ENCODE peak calls at places on chromosome X, in ten cellular contexts. One of them, this sample, is unnamed.

GRCh38 chrX:8808661-8809060 is 7.5 kb upstream of the FAM9A start:
- DNase-seq in SK-N-SH: no peak
- DNase-seq in fibroblast of pulmonary artery: no peak
- DNase-seq in activated naive CD4-positive, alpha-beta T cell treated with anti-CD3 and anti-CD28 coated beads for 36 hours: no peak
- DNase-seq in head of caudate nucleus: no peak
- DNase-seq in Daoy: no peak
- DNase-seq in ecto neural progenitor cell: no peak
- DNase-seq in AG08396: no peak
- DNase-seq in NCI-H1105 treated with DMSO at 0.1 percent for 48 hours: no peak
- DNase-seq in substantia nigra: no peak
- DNase-seq in this sample: no peak

GRCh38 chrX:15336023-15336413 is 695 bp upstream of the PIGA start:
- DNase-seq in SK-N-SH: peak
- DNase-seq in fibroblast of pulmonary artery: peak
- DNase-seq in activated naive CD4-positive, alpha-beta T cell treated with anti-CD3 and anti-CD28 coated beads for 36 hours: peak
- DNase-seq in head of caudate nucleus: no peak
- DNase-seq in Daoy: peak
- DNase-seq in ecto neural progenitor cell: no peak
- DNase-seq in AG08396: peak
- DNase-seq in NCI-H1105 treated with DMSO at 0.1 percent for 48 hours: peak
- DNase-seq in substantia nigra: no peak
- DNase-seq in this sample: no peak

GRCh38 chrX:133402042-133402453 is 13.2 kb downstream of the GPC4 start:
- DNase-seq in SK-N-SH: no peak
- DNase-seq in fibroblast of pulmonary artery: peak
- DNase-seq in activated naive CD4-positive, alpha-beta T cell treated with anti-CD3 and anti-CD28 coated beads for 36 hours: no peak
- DNase-seq in head of caudate nucleus: no peak
- DNase-seq in Daoy: peak
- DNase-seq in ecto neural progenitor cell: no peak
- DNase-seq in AG08396: no peak
- DNase-seq in NCI-H1105 treated with DMSO at 0.1 percent for 48 hours: no peak
- DNase-seq in substantia nigra: no peak
- DNase-seq in this sample: no peak

GRCh38 chrX:15680401-15680800 is 15.8 kb upstream of the CLTRN start:
- DNase-seq in SK-N-SH: no peak
- DNase-seq in fibroblast of pulmonary artery: peak
- DNase-seq in activated naive CD4-positive, alpha-beta T cell treated with anti-CD3 and anti-CD28 coated beads for 36 hours: no peak
- DNase-seq in head of caudate nucleus: no peak
- DNase-seq in Daoy: peak
- DNase-seq in ecto neural progenitor cell: no peak
- DNase-seq in AG08396: no peak
- DNase-seq in NCI-H1105 treated with DMSO at 0.1 percent for 48 hours: no peak
- DNase-seq in substantia nigra: no peak
- DNase-seq in this sample: no peak

GRCh38 chrX:46575991-46576392 is 2.4 kb downstream of the CHST7 start:
- DNase-seq in SK-N-SH: no peak
- DNase-seq in fibroblast of pulmonary artery: peak
- DNase-seq in activated naive CD4-positive, alpha-beta T cell treated with anti-CD3 and anti-CD28 coated beads for 36 hours: no peak
- DNase-seq in head of caudate nucleus: no peak
- DNase-seq in Daoy: no peak
- DNase-seq in ecto neural progenitor cell: no peak
- DNase-seq in AG08396: no peak
- DNase-seq in NCI-H1105 treated with DMSO at 0.1 percent for 48 hours: no peak
- DNase-seq in substantia nigra: no peak
- DNase-seq in this sample: peak

GRCh38 chrX:87265518-87265917 is 252.1 kb upstream of the KLHL4 start:
- DNase-seq in SK-N-SH: no peak
- DNase-seq in fibroblast of pulmonary artery: no peak
- DNase-seq in activated naive CD4-positive, alpha-beta T cell treated with anti-CD3 and anti-CD28 coated beads for 36 hours: no peak
- DNase-seq in head of caudate nucleus: no peak
- DNase-seq in Daoy: no peak
- DNase-seq in ecto neural progenitor cell: no peak
- DNase-seq in AG08396: no peak
- DNase-seq in NCI-H1105 treated with DMSO at 0.1 percent for 48 hours: no peak
- DNase-seq in substantia nigra: no peak
- DNase-seq in this sample: no peak

GRCh38 chrX:122703762-122704161 is 480.3 kb upstream of the GRIA3 start:
- DNase-seq in SK-N-SH: no peak
- DNase-seq in fibroblast of pulmonary artery: peak
- DNase-seq in activated naive CD4-positive, alpha-beta T cell treated with anti-CD3 and anti-CD28 coated beads for 36 hours: no peak
- DNase-seq in head of caudate nucleus: no peak
- DNase-seq in Daoy: no peak
- DNase-seq in ecto neural progenitor cell: no peak
- DNase-seq in AG08396: no peak
- DNase-seq in NCI-H1105 treated with DMSO at 0.1 percent for 48 hours: no peak
- DNase-seq in substantia nigra: no peak
- DNase-seq in this sample: no peak

GRCh38 chrX:9738146-9738545 is 27.5 kb downstream of the GPR143 start:
- DNase-seq in SK-N-SH: no peak
- DNase-seq in fibroblast of pulmonary artery: no peak
- DNase-seq in activated naive CD4-positive, alpha-beta T cell treated with anti-CD3 and anti-CD28 coated beads for 36 hours: no peak
- DNase-seq in head of caudate nucleus: no peak
- DNase-seq in Daoy: no peak
- DNase-seq in ecto neural progenitor cell: no peak
- DNase-seq in AG08396: no peak
- DNase-seq in NCI-H1105 treated with DMSO at 0.1 percent for 48 hours: no peak
- DNase-seq in substantia nigra: no peak
- DNase-seq in this sample: no peak

GRCh38 chrX:103175944-103176753 is 38.8 kb upstream of the BEX4 start:
- DNase-seq in SK-N-SH: peak
- DNase-seq in fibroblast of pulmonary artery: peak
- DNase-seq in activated naive CD4-positive, alpha-beta T cell treated with anti-CD3 and anti-CD28 coated beads for 36 hours: peak
- DNase-seq in head of caudate nucleus: peak
- DNase-seq in Daoy: peak
- DNase-seq in ecto neural progenitor cell: peak
- DNase-seq in AG08396: peak
- DNase-seq in NCI-H1105 treated with DMSO at 0.1 percent for 48 hours: peak
- DNase-seq in substantia nigra: peak
- DNase-seq in this sample: peak

GRCh38 chrX:118528089-118528753 is 32.6 kb downstream of the DOCK11 start:
- DNase-seq in SK-N-SH: no peak
- DNase-seq in fibroblast of pulmonary artery: no peak
- DNase-seq in activated naive CD4-positive, alpha-beta T cell treated with anti-CD3 and anti-CD28 coated beads for 36 hours: peak
- DNase-seq in head of caudate nucleus: no peak
- DNase-seq in Daoy: no peak
- DNase-seq in ecto neural progenitor cell: no peak
- DNase-seq in AG08396: no peak
- DNase-seq in NCI-H1105 treated with DMSO at 0.1 percent for 48 hours: no peak
- DNase-seq in substantia nigra: no peak
- DNase-seq in this sample: no peak

GRCh38 chrX:68837119-68837518 is 8.3 kb downstream of the EFNB1 start:
- DNase-seq in SK-N-SH: no peak
- DNase-seq in fibroblast of pulmonary artery: no peak
- DNase-seq in activated naive CD4-positive, alpha-beta T cell treated with anti-CD3 and anti-CD28 coated beads for 36 hours: no peak
- DNase-seq in head of caudate nucleus: no peak
- DNase-seq in Daoy: no peak
- DNase-seq in ecto neural progenitor cell: no peak
- DNase-seq in AG08396: no peak
- DNase-seq in NCI-H1105 treated with DMSO at 0.1 percent for 48 hours: no peak
- DNase-seq in substantia nigra: no peak
- DNase-seq in this sample: no peak

GRCh38 chrX:17689971-17690409 is 47.3 kb upstream of the SCML1 start:
- DNase-seq in SK-N-SH: peak
- DNase-seq in fibroblast of pulmonary artery: peak
- DNase-seq in activated naive CD4-positive, alpha-beta T cell treated with anti-CD3 and anti-CD28 coated beads for 36 hours: peak
- DNase-seq in head of caudate nucleus: peak
- DNase-seq in Daoy: peak
- DNase-seq in ecto neural progenitor cell: peak
- DNase-seq in AG08396: peak
- DNase-seq in NCI-H1105 treated with DMSO at 0.1 percent for 48 hours: peak
- DNase-seq in substantia nigra: no peak
- DNase-seq in this sample: peak

GRCh38 chrX:154714925-154715324 is 36.0 kb downstream of the GAB3 start:
- DNase-seq in SK-N-SH: peak
- DNase-seq in fibroblast of pulmonary artery: peak
- DNase-seq in activated naive CD4-positive, alpha-beta T cell treated with anti-CD3 and anti-CD28 coated beads for 36 hours: peak
- DNase-seq in head of caudate nucleus: peak
- DNase-seq in Daoy: peak
- DNase-seq in ecto neural progenitor cell: no peak
- DNase-seq in AG08396: peak
- DNase-seq in NCI-H1105 treated with DMSO at 0.1 percent for 48 hours: peak
- DNase-seq in substantia nigra: no peak
- DNase-seq in this sample: no peak

GRCh38 chrX:97756879-97757278 is 873.2 kb downstream of the RPA4 start:
- DNase-seq in SK-N-SH: no peak
- DNase-seq in fibroblast of pulmonary artery: no peak
- DNase-seq in activated naive CD4-positive, alpha-beta T cell treated with anti-CD3 and anti-CD28 coated beads for 36 hours: no peak
- DNase-seq in head of caudate nucleus: no peak
- DNase-seq in Daoy: no peak
- DNase-seq in ecto neural progenitor cell: no peak
- DNase-seq in AG08396: no peak
- DNase-seq in NCI-H1105 treated with DMSO at 0.1 percent for 48 hours: peak
- DNase-seq in substantia nigra: no peak
- DNase-seq in this sample: no peak

GRCh38 chrX:24282381-24283121 is 31.3 kb downstream of the SUPT20HL2 start:
- DNase-seq in SK-N-SH: no peak
- DNase-seq in fibroblast of pulmonary artery: peak
- DNase-seq in activated naive CD4-positive, alpha-beta T cell treated with anti-CD3 and anti-CD28 coated beads for 36 hours: no peak
- DNase-seq in head of caudate nucleus: no peak
- DNase-seq in Daoy: peak
- DNase-seq in ecto neural progenitor cell: no peak
- DNase-seq in AG08396: no peak
- DNase-seq in NCI-H1105 treated with DMSO at 0.1 percent for 48 hours: no peak
- DNase-seq in substantia nigra: no peak
- DNase-seq in this sample: no peak

GRCh38 chrX:45850197-45850774 is 649.6 kb upstream of the DIPK2B start:
- DNase-seq in SK-N-SH: no peak
- DNase-seq in fibroblast of pulmonary artery: no peak
- DNase-seq in activated naive CD4-positive, alpha-beta T cell treated with anti-CD3 and anti-CD28 coated beads for 36 hours: peak
- DNase-seq in head of caudate nucleus: peak
- DNase-seq in Daoy: peak
- DNase-seq in ecto neural progenitor cell: peak
- DNase-seq in AG08396: no peak
- DNase-seq in NCI-H1105 treated with DMSO at 0.1 percent for 48 hours: peak
- DNase-seq in substantia nigra: no peak
- DNase-seq in this sample: peak

GRCh38 chrX:39476596-39476995 is 621.2 kb downstream of the BCOR start:
- DNase-seq in SK-N-SH: no peak
- DNase-seq in fibroblast of pulmonary artery: no peak
- DNase-seq in activated naive CD4-positive, alpha-beta T cell treated with anti-CD3 and anti-CD28 coated beads for 36 hours: no peak
- DNase-seq in head of caudate nucleus: no peak
- DNase-seq in Daoy: no peak
- DNase-seq in ecto neural progenitor cell: peak
- DNase-seq in AG08396: no peak
- DNase-seq in NCI-H1105 treated with DMSO at 0.1 percent for 48 hours: no peak
- DNase-seq in substantia nigra: no peak
- DNase-seq in this sample: no peak

GRCh38 chrX:44022964-44023363 is 49.8 kb upstream of the NDP start:
- DNase-seq in SK-N-SH: no peak
- DNase-seq in fibroblast of pulmonary artery: no peak
- DNase-seq in activated naive CD4-positive, alpha-beta T cell treated with anti-CD3 and anti-CD28 coated beads for 36 hours: no peak
- DNase-seq in head of caudate nucleus: no peak
- DNase-seq in Daoy: no peak
- DNase-seq in ecto neural progenitor cell: no peak
- DNase-seq in AG08396: no peak
- DNase-seq in NCI-H1105 treated with DMSO at 0.1 percent for 48 hours: no peak
- DNase-seq in substantia nigra: no peak
- DNase-seq in this sample: no peak

GRCh38 chrX:46327229-46328081 is 217.8 kb downstream of the ZNF674 start:
- DNase-seq in SK-N-SH: no peak
- DNase-seq in fibroblast of pulmonary artery: peak
- DNase-seq in activated naive CD4-positive, alpha-beta T cell treated with anti-CD3 and anti-CD28 coated beads for 36 hours: no peak
- DNase-seq in head of caudate nucleus: no peak
- DNase-seq in Daoy: peak
- DNase-seq in ecto neural progenitor cell: peak
- DNase-seq in AG08396: peak
- DNase-seq in NCI-H1105 treated with DMSO at 0.1 percent for 48 hours: no peak
- DNase-seq in substantia nigra: no peak
- DNase-seq in this sample: no peak

GRCh38 chrX:25531096-25531495 is 515.3 kb upstream of the ARX start:
- DNase-seq in SK-N-SH: no peak
- DNase-seq in fibroblast of pulmonary artery: peak
- DNase-seq in activated naive CD4-positive, alpha-beta T cell treated with anti-CD3 and anti-CD28 coated beads for 36 hours: no peak
- DNase-seq in head of caudate nucleus: no peak
- DNase-seq in Daoy: no peak
- DNase-seq in ecto neural progenitor cell: no peak
- DNase-seq in AG08396: no peak
- DNase-seq in NCI-H1105 treated with DMSO at 0.1 percent for 48 hours: no peak
- DNase-seq in substantia nigra: no peak
- DNase-seq in this sample: no peak

GRCh38 chrX:124348152-124348551 is 1.8 kb downstream of the SH2D1A start:
- DNase-seq in SK-N-SH: no peak
- DNase-seq in fibroblast of pulmonary artery: no peak
- DNase-seq in activated naive CD4-positive, alpha-beta T cell treated with anti-CD3 and anti-CD28 coated beads for 36 hours: no peak
- DNase-seq in head of caudate nucleus: no peak
- DNase-seq in Daoy: no peak
- DNase-seq in ecto neural progenitor cell: no peak
- DNase-seq in AG08396: no peak
- DNase-seq in NCI-H1105 treated with DMSO at 0.1 percent for 48 hours: no peak
- DNase-seq in substantia nigra: no peak
- DNase-seq in this sample: no peak

GRCh38 chrX:47176101-47176740 is 17.4 kb upstream of the UBA1 start:
- DNase-seq in SK-N-SH: no peak
- DNase-seq in fibroblast of pulmonary artery: no peak
- DNase-seq in activated naive CD4-positive, alpha-beta T cell treated with anti-CD3 and anti-CD28 coated beads for 36 hours: no peak
- DNase-seq in head of caudate nucleus: no peak
- DNase-seq in Daoy: no peak
- DNase-seq in ecto neural progenitor cell: no peak
- DNase-seq in AG08396: no peak
- DNase-seq in NCI-H1105 treated with DMSO at 0.1 percent for 48 hours: no peak
- DNase-seq in substantia nigra: no peak
- DNase-seq in this sample: peak

GRCh38 chrX:110568396-110568795 is 209.7 kb downstream of the RTL9 start:
- DNase-seq in SK-N-SH: no peak
- DNase-seq in fibroblast of pulmonary artery: no peak
- DNase-seq in activated naive CD4-positive, alpha-beta T cell treated with anti-CD3 and anti-CD28 coated beads for 36 hours: no peak
- DNase-seq in head of caudate nucleus: no peak
- DNase-seq in Daoy: no peak
- DNase-seq in ecto neural progenitor cell: no peak
- DNase-seq in AG08396: no peak
- DNase-seq in NCI-H1105 treated with DMSO at 0.1 percent for 48 hours: no peak
- DNase-seq in substantia nigra: no peak
- DNase-seq in this sample: no peak

GRCh38 chrX:65821721-65822496 is 154.5 kb downstream of the MSN start:
- DNase-seq in SK-N-SH: no peak
- DNase-seq in fibroblast of pulmonary artery: no peak
- DNase-seq in activated naive CD4-positive, alpha-beta T cell treated with anti-CD3 and anti-CD28 coated beads for 36 hours: peak
- DNase-seq in head of caudate nucleus: no peak
- DNase-seq in Daoy: no peak
- DNase-seq in ecto neural progenitor cell: no peak
- DNase-seq in AG08396: no peak
- DNase-seq in NCI-H1105 treated with DMSO at 0.1 percent for 48 hours: peak
- DNase-seq in substantia nigra: no peak
- DNase-seq in this sample: no peak

GRCh38 chrX:122113376-122113775 is 1066.0 kb downstream of the GLUD2 start:
- DNase-seq in SK-N-SH: no peak
- DNase-seq in fibroblast of pulmonary artery: no peak
- DNase-seq in activated naive CD4-positive, alpha-beta T cell treated with anti-CD3 and anti-CD28 coated beads for 36 hours: no peak
- DNase-seq in head of caudate nucleus: no peak
- DNase-seq in Daoy: no peak
- DNase-seq in ecto neural progenitor cell: no peak
- DNase-seq in AG08396: no peak
- DNase-seq in NCI-H1105 treated with DMSO at 0.1 percent for 48 hours: no peak
- DNase-seq in substantia nigra: no peak
- DNase-seq in this sample: no peak

GRCh38 chrX:138710866-138711331 is 618 bp downstream of the FGF13 start:
- DNase-seq in SK-N-SH: no peak
- DNase-seq in fibroblast of pulmonary artery: no peak
- DNase-seq in activated naive CD4-positive, alpha-beta T cell treated with anti-CD3 and anti-CD28 coated beads for 36 hours: no peak
- DNase-seq in head of caudate nucleus: peak
- DNase-seq in Daoy: peak
- DNase-seq in ecto neural progenitor cell: peak
- DNase-seq in AG08396: no peak
- DNase-seq in NCI-H1105 treated with DMSO at 0.1 percent for 48 hours: no peak
- DNase-seq in substantia nigra: no peak
- DNase-seq in this sample: peak

GRCh38 chrX:107659768-107660167 is 31.5 kb downstream of the PRPS1 start:
- DNase-seq in SK-N-SH: peak
- DNase-seq in fibroblast of pulmonary artery: peak
- DNase-seq in activated naive CD4-positive, alpha-beta T cell treated with anti-CD3 and anti-CD28 coated beads for 36 hours: peak
- DNase-seq in head of caudate nucleus: no peak
- DNase-seq in Daoy: no peak
- DNase-seq in ecto neural progenitor cell: no peak
- DNase-seq in AG08396: peak
- DNase-seq in NCI-H1105 treated with DMSO at 0.1 percent for 48 hours: peak
- DNase-seq in substantia nigra: no peak
- DNase-seq in this sample: no peak

This sample was measured in uterus.